ENCODE peak calls at places on chromosome 18, in eight cellular contexts. X is psoas muscle, N is foreskin fibroblast, Z is neuronal stem cell, Q is OCI-LY7, D is hepatocyte, Y is right lobe of liver, J is fibroblast of the aortic adventitia. O is an unnamed sample.

GRCh38 chr18:62327977-62328376 is 2.9 kb downstream of the TNFRSF11A start:
- DNase-seq in J (no peak), X (no peak), N (no peak), D (no peak), Z (no peak), Y (no peak), Q (no peak), O (no peak)

GRCh38 chr18:22347624-22348511 is 69.8 kb downstream of the CTAGE1 start:
- DNase-seq in D (peak), J (peak), Q (no peak), Z (peak), Y (peak), N (peak), X (no peak), O (no peak)

GRCh38 chr18:69987870-69988269 is 40.2 kb upstream of the CD226 start:
- DNase-seq in J (no peak), D (no peak), Z (no peak), N (no peak), X (no peak), Y (no peak), Q (no peak), O (no peak)

GRCh38 chr18:5879479-5879882 is 15.8 kb downstream of the TMEM200C start:
- DNase-seq in D (peak), Q (peak), Z (no peak), X (no peak), J (peak), Y (no peak), N (peak), O (no peak)

GRCh38 chr18:58699551-58699950 is 28.3 kb downstream of the MALT1 start:
- DNase-seq in Z (no peak), J (peak), N (peak), Y (no peak), D (peak), X (no peak), Q (no peak), O (no peak)

GRCh38 chr18:60372598-60372997 is at the start of gene MC4R:
- DNase-seq in Q (peak), J (peak), Y (no peak), D (peak), X (no peak), Z (peak), N (peak), O (no peak)

GRCh38 chr18:59308201-59309014 is 10.0 kb downstream of the CPLX4 start:
- DNase-seq in X (peak), Q (peak), N (peak), J (peak), D (peak), Y (peak), Z (peak), O (peak)

GRCh38 chr18:49754866-49755265 is 58.5 kb downstream of the ACAA2 start:
- DNase-seq in D (no peak), Z (no peak), N (peak), Y (no peak), X (no peak), J (no peak), Q (no peak), O (no peak)

GRCh38 chr18:37481058-37481457 is 84.5 kb downstream of the CELF4 start:
- DNase-seq in Y (no peak), D (peak), X (no peak), J (no peak), Z (no peak), Q (no peak), N (no peak), O (no peak)

GRCh38 chr18:64009305-64009704 is 39.4 kb downstream of the SERPINB8 start:
- DNase-seq in D (no peak), N (no peak), Q (no peak), J (no peak), Z (no peak), Y (no peak), X (no peak), O (no peak)

GRCh38 chr18:57918601-57919000 is 115.5 kb upstream of the ATP8B1 start:
- DNase-seq in Q (no peak), D (no peak), N (no peak), X (no peak), J (no peak), Z (no peak), Y (no peak), O (no peak)

GRCh38 chr18:62420513-62421209 is 95.6 kb downstream of the TNFRSF11A start:
- DNase-seq in X (no peak), Z (no peak), J (peak), D (peak), N (peak), Q (no peak), Y (no peak), O (no peak)

GRCh38 chr18:57859314-57859713 is 56.2 kb upstream of the ATP8B1 start:
- DNase-seq in X (no peak), D (peak), Z (no peak), J (no peak), Q (peak), N (peak), Y (peak), O (no peak)

GRCh38 chr18:59556265-59556664 is 141.0 kb downstream of the CCBE1 start:
- DNase-seq in X (no peak), J (peak), Z (no peak), D (no peak), Q (no peak), Y (no peak), N (peak), O (no peak)

GRCh38 chr18:63850010-63850409 is 37.5 kb upstream of the SERPINB2 start:
- DNase-seq in Q (peak), X (no peak), D (peak), Z (peak), J (peak), N (peak), Y (no peak), O (no peak)

GRCh38 chr18:48222118-48222517 is 187.1 kb downstream of the ZBTB7C start:
- DNase-seq in Y (peak), N (peak), Q (peak), Z (no peak), X (peak), J (peak), D (peak), O (peak)

GRCh38 chr18:71529708-71530303 is 1014.3 kb downstream of the CBLN2 start:
- DNase-seq in D (no peak), N (peak), X (no peak), Y (no peak), J (peak), Z (no peak), Q (no peak), O (no peak)

GRCh38 chr18:55695091-55695490 is 107.1 kb upstream of the TCF4 start:
- DNase-seq in D (no peak), J (no peak), N (no peak), Q (no peak), Z (no peak), X (no peak), Y (no peak), O (no peak)

GRCh38 chr18:60017371-60017770 is 117.6 kb downstream of the PMAIP1 start:
- DNase-seq in Q (no peak), N (no peak), J (no peak), D (no peak), Z (no peak), X (no peak), Y (no peak), O (no peak)

GRCh38 chr18:23003289-23003688 is 70.2 kb downstream of the RBBP8 start:
- DNase-seq in J (no peak), N (no peak), Y (no peak), D (no peak), Z (no peak), X (no peak), Q (no peak), O (no peak)

GRCh38 chr18:79018911-79019310 is 39.3 kb downstream of the SALL3 start:
- DNase-seq in Q (no peak), N (no peak), Z (no peak), Y (no peak), J (no peak), X (no peak), D (no peak), O (no peak)

GRCh38 chr18:7924616-7925015 is 357.5 kb downstream of the PTPRM start:
- DNase-seq in J (no peak), D (no peak), N (no peak), Y (no peak), Z (no peak), Q (no peak), X (no peak), O (no peak)

GRCh38 chr18:49030138-49030537 is 79.4 kb upstream of the SMAD7 start:
- DNase-seq in J (peak), N (peak), D (peak), Z (no peak), X (no peak), Y (no peak), Q (no peak), O (no peak)

GRCh38 chr18:59961086-59961485 is 61.3 kb downstream of the PMAIP1 start:
- DNase-seq in N (no peak), D (no peak), X (no peak), Y (no peak), Z (no peak), Q (peak), J (no peak), O (no peak)

GRCh38 chr18:25144835-25145234 is 207.1 kb downstream of the ZNF521 start:
- DNase-seq in Q (no peak), J (peak), Y (no peak), X (no peak), D (no peak), Z (no peak), N (peak), O (no peak)

GRCh38 chr18:13611616-13612110 is 114.7 kb downstream of the FAM210A start:
- DNase-seq in J (peak), Y (no peak), N (peak), D (peak), X (peak), Z (peak), Q (no peak), O (peak)
- H3K4me3 ChIP-seq in J (peak), Y (no peak), N (peak), D (peak), X (peak), Z (no peak), Q (peak), O (peak)

DNA sequence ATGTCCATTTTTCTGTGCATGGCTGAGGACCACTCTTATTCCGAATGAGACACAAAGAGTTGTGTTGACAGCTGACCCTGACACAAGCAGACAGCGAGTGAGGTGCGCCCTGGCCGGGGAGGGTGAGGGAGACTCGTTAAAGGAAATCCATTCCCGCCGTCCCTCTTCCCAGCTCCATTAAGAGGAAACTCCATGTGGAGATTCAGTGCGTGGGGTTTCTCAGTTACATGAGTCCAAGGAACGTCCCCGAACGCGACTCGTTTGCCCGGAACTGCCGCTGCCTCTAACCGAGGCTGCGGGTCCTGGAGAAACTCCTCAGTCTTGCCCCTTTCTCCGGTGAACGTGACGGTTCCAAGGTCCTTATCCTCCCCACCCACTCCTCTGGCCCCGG is 1.0 kb downstream of the GREB1L start:
- DNase-seq in D (peak), Z (no peak), X (no peak), Q (no peak), Y (peak), J (peak), N (peak), O (no peak)
- H3K4me3 ChIP-seq in D (peak), Z (peak), X (peak), Q (no peak), Y (peak), J (peak), N (peak), O (peak)

GRCh38 chr18:12312936-12313335 is 4.9 kb downstream of the TUBB6 start:
- DNase-seq in J (peak), X (no peak), Y (no peak), N (no peak), Z (no peak), Q (no peak), D (no peak), O (no peak)

GRCh38 chr18:12309683-12310198 is 1.7 kb downstream of the TUBB6 start:
- DNase-seq in N (peak), Q (no peak), Y (peak), X (no peak), J (no peak), Z (no peak), D (no peak), O (no peak)

GRCh38 chr18:12308386-12309100 is 502 bp downstream of the TUBB6 start:
- DNase-seq in X (peak), D (peak), Q (no peak), J (peak), Z (peak), Y (peak), N (peak), O (peak)

GRCh38 chr18:12307871-12308385 is at the start of gene TUBB6:
- DNase-seq in N (peak), Y (peak), D (peak), X (peak), Z (peak), J (peak), Q (no peak), O (peak)

GRCh38 chr18:12310762-12311161 is 2.7 kb downstream of the TUBB6 start:
- DNase-seq in Z (no peak), J (no peak), Y (no peak), X (no peak), Q (no peak), N (no peak), D (no peak), O (no peak)
- H3K4me3 ChIP-seq in Z (no peak), J (peak), Y (no peak), X (no peak), Q (no peak), N (peak), D (no peak), O (no peak)

DNA sequence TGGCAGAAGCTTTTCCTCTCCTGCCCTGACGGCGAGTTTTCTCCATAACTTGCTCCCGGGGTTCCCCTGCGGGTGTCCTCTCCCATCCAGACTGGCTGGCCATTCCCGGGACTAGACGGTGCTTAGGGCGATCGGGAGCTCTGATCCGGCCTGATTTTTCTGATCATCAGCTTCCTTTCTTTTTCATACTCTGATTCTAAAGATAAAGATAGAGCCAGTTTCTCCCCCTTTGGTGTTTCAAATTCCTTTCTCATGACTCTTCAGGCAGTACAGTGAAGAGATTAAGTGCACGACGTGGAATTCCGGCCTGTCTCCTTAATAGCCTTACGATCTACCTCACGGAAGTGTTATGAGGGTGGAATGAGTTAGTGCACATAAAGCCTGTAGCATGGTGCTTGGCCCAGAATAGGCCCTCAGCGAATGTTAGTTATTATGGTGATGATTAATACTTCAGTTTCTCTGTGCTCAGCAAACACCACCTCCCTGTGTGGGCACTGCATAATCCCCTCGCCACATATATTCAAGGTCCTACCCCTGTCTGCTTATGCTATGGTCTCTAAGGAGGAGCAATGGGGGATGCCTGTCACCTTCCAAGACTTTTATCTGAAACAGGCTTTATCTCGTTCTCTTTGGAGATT is 254.9 kb downstream of the CDH2 start:
- DNase-seq in J (peak), N (peak), Y (no peak), Q (no peak), D (peak), Z (no peak), X (no peak), O (no peak)
- H3K4me3 ChIP-seq in J (peak), N (no peak), Y (no peak), Q (no peak), D (no peak), Z (no peak), X (no peak), O (no peak)

GRCh38 chr18:46095532-46095931 is 2.6 kb downstream of the ATP5F1A start:
- DNase-seq in X (no peak), N (no peak), Z (no peak), J (no peak), Y (no peak), D (no peak), Q (no peak), O (no peak)
- H3K4me3 ChIP-seq in X (peak), N (no peak), Z (no peak), J (no peak), Y (no peak), D (no peak), Q (no peak), O (no peak)

GRCh38 chr18:3219621-3220335 is at the start of gene MYOM1:
- DNase-seq in N (no peak), X (no peak), Y (no peak), D (no peak), J (no peak), Z (no peak), Q (no peak), O (peak)
- H3K4me3 ChIP-seq in N (no peak), X (peak), Y (peak), D (no peak), J (no peak), Z (no peak), Q (no peak), O (peak)

GRCh38 chr18:34153711-34154110 is 71.0 kb downstream of the NOL4 start:
- DNase-seq in X (no peak), Q (peak), N (peak), D (no peak), Z (no peak), J (peak), Y (no peak), O (no peak)
- H3K4me3 ChIP-seq in X (peak), Q (peak), N (peak), D (no peak), Z (no peak), J (peak), Y (peak), O (peak)

O was measured in gastrocnemius medialis.